ENCODE peak calls at places on chromosome 2, in ten cellular contexts. A, I, W, H, D, E, N, X, C and U are unnamed samples.

GRCh38 chr2:26034597-26035067 is 748 bp downstream of the RAB10 start:
- DNase-seq in I (peak; percentile 17), E (no peak), W (peak; percentile 3), X (no peak), H (no peak), C (no peak), A (no peak), D (no peak), N (no peak), U (no peak)

GRCh38 chr2:202529389-202529788 is 105.4 kb upstream of the FAM117B start:
- DNase-seq in W (no peak), N (no peak), D (no peak), E (no peak), H (no peak), X (no peak), I (no peak), C (no peak), A (no peak), U (no peak)

GRCh38 chr2:167964650-167965404 is 282.6 kb downstream of the STK39 start:
- DNase-seq in W (no peak), A (no peak), I (no peak), D (no peak), E (no peak), H (no peak), N (no peak), C (no peak), X (no peak), U (no peak)

GRCh38 chr2:20400787-20401494 is 45.9 kb upstream of the RHOB start:
- DNase-seq in C (no peak), D (no peak), W (no peak), A (no peak), I (no peak), H (no peak), N (no peak), E (no peak), X (no peak), U (peak; percentile 37)

GRCh38 chr2:175883586-175884194 is 118.4 kb downstream of the LNPK start:
- DNase-seq in D (no peak), A (no peak), C (no peak), E (no peak), X (no peak), H (no peak), N (no peak), W (no peak), I (peak; percentile 17), U (no peak)

GRCh38 chr2:172516299-172516698 is 39.6 kb upstream of the PDK1 start:
- DNase-seq in X (peak; percentile 35), C (no peak), W (no peak), D (no peak), N (no peak), A (no peak), E (no peak), H (no peak), I (no peak), U (no peak)

GRCh38 chr2:151339168-151339567 is 18.2 kb upstream of the TNFAIP6 start:
- DNase-seq in I (peak; percentile 43), W (no peak), D (no peak), H (no peak), X (no peak), C (no peak), N (no peak), E (no peak), A (no peak), U (no peak)

GRCh38 chr2:119218478-119219064 is 5.1 kb upstream of the STEAP3 start:
- DNase-seq in W (no peak), D (no peak), A (no peak), I (peak; percentile 49), E (no peak), H (no peak), N (no peak), C (peak; percentile 80), X (no peak), U (no peak)

GRCh38 chr2:68463287-68463877 is 3.7 kb downstream of the FBXO48 start:
- DNase-seq in E (no peak), W (no peak), I (peak; percentile 59), H (no peak), C (no peak), A (peak; percentile 51), N (no peak), D (peak; percentile 47), X (no peak), U (no peak)